ENCODE peak calls at places on chromosome 21, in four cellular contexts. X is K562, Y is HepG2, I is GM12878. A is an unnamed sample.

GRCh38 chr21:35002879-35003722 is 46.0 kb downstream of the RUNX1 start:
- DNase-seq in I (no peak), X (no peak), Y (no peak), A (no peak)

GRCh38 chr21:17454315-17455027 is 58.4 kb upstream of the CXADR start:
- DNase-seq in I (no peak), X (peak; percentile 33), Y (peak; percentile 91), A (peak; percentile 90)

GRCh38 chr21:33761104-33762036 is 119.1 kb downstream of the ITSN1 start:
- DNase-seq in X (peak; percentile 67), I (no peak), Y (peak; percentile 73), A (no peak)

GRCh38 chr21:33238146-33238545 is 8.4 kb downstream of the IFNAR2 start:
- DNase-seq in Y (no peak), I (no peak), X (no peak), A (no peak)

GRCh38 chr21:33578214-33578613 is 10.3 kb downstream of the DONSON start:
- DNase-seq in X (no peak), I (no peak), Y (no peak), A (no peak)

GRCh38 chr21:44657635-44658183 is at the start of gene KRTAP12-3:
- DNase-seq in I (no peak), Y (no peak), X (no peak), A (no peak)

GRCh38 chr21:36048357-36048756 is 12.0 kb downstream of the SETD4 start:
- DNase-seq in X (no peak), I (no peak), Y (no peak), A (no peak)

GRCh38 chr21:15809818-15810217 is 80.0 kb downstream of the USP25 start:
- DNase-seq in I (no peak), Y (no peak), X (no peak), A (no peak)

GRCh38 chr21:16124397-16125130 is 394.8 kb downstream of the USP25 start:
- DNase-seq in X (no peak), I (no peak), Y (no peak), A (no peak)

GRCh38 chr21:35461700-35462099 is 412.6 kb upstream of the RUNX1 start:
- DNase-seq in X (no peak), Y (no peak), I (no peak), A (no peak)

GRCh38 chr21:28832013-28832714 is 160.5 kb downstream of the LTN1 start:
- DNase-seq in Y (peak; percentile 5), X (no peak), I (no peak), A (no peak)

GRCh38 chr21:26739189-26739588 is 106.0 kb downstream of the ADAMTS1 start:
- DNase-seq in X (no peak), Y (no peak), I (no peak), A (no peak)

GRCh38 chr21:36104306-36105300 is 30.3 kb upstream of the CBR3 start:
- DNase-seq in I (no peak), X (peak; percentile 40), Y (no peak), A (peak; percentile 88)

GRCh38 chr21:32749662-32750061 is 21.8 kb upstream of the SYNJ1 start:
- DNase-seq in I (no peak), X (no peak), Y (no peak), A (no peak)

GRCh38 chr21:25005388-25005787 is 601.9 kb downstream of the MRPL39 start:
- DNase-seq in X (no peak), I (no peak), Y (no peak), A (no peak)

GRCh38 chr21:44304846-44305245 is 5.0 kb downstream of the PFKL start:
- DNase-seq in X (peak; percentile 69), I (no peak), Y (peak; percentile 38), A (peak; percentile 43)

GRCh38 chr21:24395320-24395933 is 1211.9 kb downstream of the MRPL39 start:
- DNase-seq in Y (no peak), X (no peak), I (no peak), A (no peak)

GRCh38 chr21:43718872-43719747 is at the start of gene PDXK:
- DNase-seq in X (peak; percentile 98), I (peak; percentile 35), Y (peak; percentile 67), A (peak; percentile 82)

GRCh38 chr21:41227357-41228005 is 59.5 kb downstream of the BACE2 start:
- DNase-seq in I (no peak), X (no peak), Y (no peak), A (no peak)

GRCh38 chr21:42027804-42028753 is 17.9 kb upstream of the ZBTB21 start:
- DNase-seq in I (no peak), X (no peak), Y (no peak), A (no peak)

GRCh38 chr21:15149825-15150224 is 85.0 kb upstream of the NRIP1 start:
- DNase-seq in Y (peak; percentile 15), X (no peak), I (no peak), A (no peak)

GRCh38 chr21:29433366-29434059 is 134.8 kb downstream of the BACH1 start:
- DNase-seq in I (no peak), X (no peak), Y (no peak), A (no peak)

GRCh38 chr21:22456241-22456640 is 1458.0 kb downstream of the NCAM2 start:
- DNase-seq in I (no peak), Y (no peak), X (no peak), A (no peak)

GRCh38 chr21:34836103-34836932 is 167.5 kb downstream of the CLIC6 start:
- DNase-seq in X (no peak), I (no peak), Y (peak; percentile 92), A (no peak)

GRCh38 chr21:34698270-34699015 is 29.6 kb downstream of the CLIC6 start:
- DNase-seq in Y (no peak), X (no peak), I (no peak), A (no peak)

GRCh38 chr21:32653326-32653901 is 41.2 kb upstream of the CFAP298 start:
- DNase-seq in I (no peak), Y (peak; percentile 37), X (peak; percentile 65), A (peak; percentile 40)

GRCh38 chr21:9767592-9768375 is 753.6 kb upstream of the TPTE start:
- DNase-seq in Y (no peak), X (peak; percentile 75), I (no peak), A (no peak)

GRCh38 chr21:33244781-33245105 is 15.0 kb downstream of the IFNAR2 start:
- DNase-seq in X (no peak), I (no peak), Y (no peak), A (no peak)

GRCh38 chr21:32480381-32480780 is 67.9 kb downstream of the EVA1C start:
- DNase-seq in I (no peak), X (no peak), Y (no peak), A (no peak)

GRCh38 chr21:41678016-41678935 is 88.6 kb downstream of the RIPK4 start:
- DNase-seq in X (no peak), I (no peak), Y (peak; percentile 89), A (no peak)

GRCh38 chr21:42570841-42571387 is 57.3 kb downstream of the SLC37A1 start:
- DNase-seq in I (no peak), X (no peak), Y (no peak), A (peak; percentile 16)

GRCh38 chr21:34808569-34809204 is 139.9 kb downstream of the CLIC6 start:
- DNase-seq in X (no peak), I (no peak), Y (no peak), A (no peak)

GRCh38 chr21:30623362-30623761 is 2.9 kb downstream of the KRTAP20-4 start:
- DNase-seq in Y (no peak), X (no peak), I (no peak), A (no peak)

GRCh38 chr21:14690886-14691285 is 144.8 kb upstream of the SAMSN1 start:
- DNase-seq in Y (no peak), X (no peak), I (no peak), A (no peak)

GRCh38 chr21:41726970-41727783 is 39.7 kb downstream of the RIPK4 start:
- DNase-seq in I (no peak), Y (peak; percentile 48), X (no peak), A (no peak)

GRCh38 chr21:35206141-35207125 is 157.3 kb upstream of the RUNX1 start:
- DNase-seq in I (no peak), X (peak; percentile 75), Y (no peak), A (no peak)

GRCh38 chr21:41888749-41889376 is 9.7 kb upstream of the PRDM15 start:
- DNase-seq in Y (no peak), I (no peak), X (no peak), A (no peak)

GRCh38 chr21:25636727-25637126 is 2.3 kb upstream of the JAM2 start:
- DNase-seq in Y (no peak), I (no peak), X (no peak), A (no peak)

GRCh38 chr21:42861311-42862122 is 17.8 kb downstream of the WDR4 start:
- DNase-seq in Y (no peak), X (no peak), I (no peak), A (no peak)

DNA sequence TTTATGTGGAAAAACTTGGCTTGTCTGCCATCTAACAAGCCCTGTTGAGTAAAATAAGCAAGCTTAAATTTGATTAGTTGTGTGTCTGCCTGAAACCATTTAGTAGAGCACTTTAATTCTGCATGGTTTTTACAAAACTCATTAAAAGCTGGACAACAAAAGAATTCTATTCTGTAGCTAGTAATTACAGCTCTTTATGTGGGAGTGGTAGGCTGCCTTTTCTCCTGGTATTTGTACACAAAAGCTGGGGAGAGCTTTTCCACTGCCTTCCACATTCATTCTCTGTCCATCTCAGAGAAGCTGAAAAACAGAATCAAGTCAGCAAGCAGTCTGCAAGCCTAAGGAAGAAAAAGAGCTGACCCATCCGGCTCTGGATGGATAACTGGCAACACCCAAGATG is 1.8 kb downstream of the ETS2 start:
- DNase-seq in Y (no peak), X (no peak), I (no peak), A (no peak)
- TF ChIP-seq ETV6 in Y (no peak), X (no peak), I (no peak), A (no peak)

GRCh38 chr21:37269481-37269880 is 2.3 kb upstream of the VPS26C start:
- DNase-seq in Y (no peak), X (no peak), I (no peak), A (no peak)

GRCh38 chr21:37268186-37268503 is 1.0 kb upstream of the VPS26C start:
- DNase-seq in I (no peak), X (no peak), Y (no peak), A (no peak)

GRCh38 chr21:37264808-37265207 is 2.3 kb downstream of the VPS26C start:
- DNase-seq in X (no peak), I (no peak), Y (no peak), A (no peak)

GRCh38 chr21:37267269-37268185 is at the start of gene VPS26C:
- DNase-seq in I (peak; percentile 99), Y (peak; percentile 97), X (peak; percentile 94), A (peak; percentile 98)

GRCh38 chr21:37266515-37267221 is 466 bp downstream of the VPS26C start:
- DNase-seq in I (no peak), Y (peak; percentile 27), X (no peak), A (peak; percentile 67)
- TF ChIP-seq ATF2 in I (no peak), Y (no peak), X (no peak), A (no peak)

DNA sequence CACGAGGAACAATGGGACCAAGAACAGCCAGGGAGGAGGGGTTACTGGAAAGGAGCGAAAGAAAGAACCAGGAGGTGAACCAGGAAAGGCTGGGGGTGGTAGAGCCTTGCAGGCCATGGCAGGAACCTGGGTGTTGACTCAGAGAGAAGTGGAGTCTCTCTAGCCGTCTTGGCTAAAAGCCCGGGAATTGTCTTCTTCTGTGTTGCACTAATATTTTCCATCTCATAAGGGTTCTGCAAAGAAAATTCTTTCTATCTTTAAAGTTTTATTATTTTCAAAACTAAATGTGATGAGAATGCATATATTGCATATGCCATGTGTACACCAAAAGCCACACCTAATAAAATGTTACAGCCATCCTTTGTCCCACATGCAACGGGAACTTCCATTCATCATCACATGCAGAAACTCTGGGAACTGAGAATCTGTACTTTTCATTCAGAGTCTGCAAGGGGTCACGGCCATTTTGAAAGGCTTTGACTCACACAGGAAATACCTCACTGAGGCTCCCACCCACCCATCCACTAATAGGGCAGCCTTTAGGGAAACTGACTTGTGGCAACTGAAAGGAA is 38.0 kb downstream of the ERG start:
- DNase-seq in I (no peak), Y (no peak), X (no peak), A (no peak)
- TF ChIP-seq ETV6 in I (no peak), Y (no peak), X (no peak), A (no peak)

GRCh38 chr21:38796426-38796825 is 9.3 kb upstream of the ETS2 start:
- DNase-seq in X (no peak), I (no peak), Y (no peak), A (no peak)
- TF ChIP-seq ATF2 in X (no peak), I (no peak), Y (no peak), A (no peak)

A was measured in WTC11.